ENCODE peak calls at places on chromosome 18, in five cellular contexts. One of them, this sample, is unnamed.

GRCh38 chr18:37419272-37419671 is 146.3 kb downstream of the CELF4 start:
- DNase-seq in GM12878: no peak
- DNase-seq in K562: no peak
- DNase-seq in HepG2: no peak
- DNase-seq in H1: no peak
- DNase-seq in this sample: no peak

GRCh38 chr18:67010916-67011315 is 407.0 kb upstream of the CDH19 start:
- DNase-seq in GM12878: no peak
- DNase-seq in K562: no peak
- DNase-seq in HepG2: no peak
- DNase-seq in H1: no peak
- DNase-seq in this sample: peak

GRCh38 chr18:35041752-35042379 is 653 bp downstream of the MAPRE2 start:
- DNase-seq in GM12878: no peak
- DNase-seq in K562: peak
- DNase-seq in HepG2: no peak
- DNase-seq in H1: no peak
- DNase-seq in this sample: no peak

GRCh38 chr18:76992226-76993084 is 140.1 kb downstream of the MBP start:
- DNase-seq in GM12878: no peak
- DNase-seq in K562: no peak
- DNase-seq in HepG2: no peak
- DNase-seq in H1: no peak
- DNase-seq in this sample: no peak

GRCh38 chr18:23668731-23669130 is 6.0 kb upstream of the ANKRD29 start:
- DNase-seq in GM12878: no peak
- DNase-seq in K562: no peak
- DNase-seq in HepG2: no peak
- DNase-seq in H1: no peak
- DNase-seq in this sample: no peak

GRCh38 chr18:10121028-10121427 is 207.2 kb downstream of the VAPA start:
- DNase-seq in GM12878: no peak
- DNase-seq in K562: no peak
- DNase-seq in HepG2: no peak
- DNase-seq in H1: no peak
- DNase-seq in this sample: no peak

GRCh38 chr18:77124452-77124922 is 8.1 kb downstream of the MBP start:
- DNase-seq in GM12878: peak
- DNase-seq in K562: no peak
- DNase-seq in HepG2: no peak
- DNase-seq in H1: no peak
- DNase-seq in this sample: no peak

GRCh38 chr18:12308386-12309100 is 502 bp downstream of the TUBB6 start:
- DNase-seq in GM12878: no peak
- DNase-seq in K562: peak
- DNase-seq in HepG2: peak
- DNase-seq in H1: no peak
- DNase-seq in this sample: peak

GRCh38 chr18:50622865-50623393 is 63.0 kb downstream of the MAPK4 start:
- DNase-seq in GM12878: no peak
- DNase-seq in K562: no peak
- DNase-seq in HepG2: no peak
- DNase-seq in H1: no peak
- DNase-seq in this sample: no peak

GRCh38 chr18:35619468-35619867 is 37.9 kb downstream of the GALNT1 start:
- DNase-seq in GM12878: no peak
- DNase-seq in K562: no peak
- DNase-seq in HepG2: no peak
- DNase-seq in H1: no peak
- DNase-seq in this sample: no peak

GRCh38 chr18:71020342-71021096 is 731.7 kb downstream of the SOCS6 start:
- DNase-seq in GM12878: no peak
- DNase-seq in K562: no peak
- DNase-seq in HepG2: no peak
- DNase-seq in H1: no peak
- DNase-seq in this sample: no peak

GRCh38 chr18:56702946-56703345 is 51.8 kb downstream of the WDR7 start:
- DNase-seq in GM12878: no peak
- DNase-seq in K562: peak
- DNase-seq in HepG2: peak
- DNase-seq in H1: no peak
- DNase-seq in this sample: peak

GRCh38 chr18:1805526-1805925 is 765.8 kb downstream of the METTL4 start:
- DNase-seq in GM12878: no peak
- DNase-seq in K562: no peak
- DNase-seq in HepG2: no peak
- DNase-seq in H1: no peak
- DNase-seq in this sample: no peak

GRCh38 chr18:57475903-57476302 is 40.7 kb downstream of the ONECUT2 start:
- DNase-seq in GM12878: no peak
- DNase-seq in K562: no peak
- DNase-seq in HepG2: no peak
- DNase-seq in H1: no peak
- DNase-seq in this sample: no peak

GRCh38 chr18:66640431-66640830 is 36.5 kb upstream of the CDH19 start:
- DNase-seq in GM12878: no peak
- DNase-seq in K562: no peak
- DNase-seq in HepG2: no peak
- DNase-seq in H1: no peak
- DNase-seq in this sample: no peak

GRCh38 chr18:13268746-13269285 is 50.3 kb downstream of the LDLRAD4 start:
- DNase-seq in GM12878: no peak
- DNase-seq in K562: no peak
- DNase-seq in HepG2: no peak
- DNase-seq in H1: no peak
- DNase-seq in this sample: no peak

GRCh38 chr18:2306641-2307040 is 264.7 kb downstream of the METTL4 start:
- DNase-seq in GM12878: no peak
- DNase-seq in K562: no peak
- DNase-seq in HepG2: no peak
- DNase-seq in H1: no peak
- DNase-seq in this sample: no peak

GRCh38 chr18:45951021-45951714 is 16.0 kb downstream of the EPG5 start:
- DNase-seq in GM12878: no peak
- DNase-seq in K562: no peak
- DNase-seq in HepG2: no peak
- DNase-seq in H1: no peak
- DNase-seq in this sample: peak

GRCh38 chr18:45958730-45959129 is 8.4 kb downstream of the EPG5 start:
- DNase-seq in GM12878: no peak
- DNase-seq in K562: no peak
- DNase-seq in HepG2: no peak
- DNase-seq in H1: no peak
- DNase-seq in this sample: no peak

GRCh38 chr18:45957100-45957499 is 10.0 kb downstream of the EPG5 start:
- DNase-seq in GM12878: no peak
- DNase-seq in K562: no peak
- DNase-seq in HepG2: no peak
- DNase-seq in H1: no peak
- DNase-seq in this sample: no peak

GRCh38 chr18:45958027-45958426 is 9.1 kb downstream of the EPG5 start:
- DNase-seq in GM12878: no peak
- DNase-seq in K562: no peak
- DNase-seq in HepG2: no peak
- DNase-seq in H1: no peak
- DNase-seq in this sample: no peak

DNA sequence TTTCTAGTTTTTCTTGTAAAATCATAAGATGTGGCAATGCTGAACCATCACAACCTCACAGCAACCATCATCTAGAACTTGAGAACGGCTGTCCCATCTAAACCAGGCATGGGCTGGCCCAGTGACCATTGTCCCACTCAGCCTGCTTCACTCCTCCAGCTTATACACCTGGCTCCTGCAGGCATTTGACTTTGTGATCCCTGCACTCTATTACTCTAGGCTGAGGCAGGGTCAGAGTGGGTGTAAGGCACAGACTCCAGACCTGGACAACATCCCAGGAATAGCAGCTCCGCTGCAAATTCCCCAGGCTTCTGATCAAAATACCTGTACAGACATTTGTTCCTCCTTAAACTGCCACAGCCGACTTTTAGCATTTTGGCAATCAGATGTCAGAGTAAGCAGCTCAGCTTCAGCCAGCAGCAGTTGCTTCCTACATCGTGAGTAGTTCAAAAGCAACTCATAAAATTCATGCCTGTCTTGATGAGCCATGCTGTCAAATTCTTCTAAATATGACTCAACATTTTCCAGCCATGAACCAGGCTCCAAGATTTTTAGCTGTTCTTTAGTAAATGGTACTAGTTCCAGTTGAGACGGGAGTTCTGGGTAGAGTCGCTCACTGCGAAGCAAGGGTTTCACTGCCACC is 12.9 kb downstream of the EPG5 start:
- DNase-seq in GM12878: no peak
- DNase-seq in K562: no peak
- DNase-seq in HepG2: no peak
- DNase-seq in H1: no peak
- DNase-seq in this sample: peak
- TF ChIP-seq HDAC2 in GM12878: no peak
- TF ChIP-seq HDAC2 in K562: no peak
- TF ChIP-seq HDAC2 in HepG2: no peak
- TF ChIP-seq HDAC2 in H1: no peak
- TF ChIP-seq HDAC2 in this sample: no peak

GRCh38 chr18:48538531-48539405 is at the start of gene CTIF:
- DNase-seq in GM12878: peak
- DNase-seq in K562: peak
- DNase-seq in HepG2: peak
- DNase-seq in H1: peak
- DNase-seq in this sample: peak

GRCh38 chr18:48540329-48541025 is 1.6 kb downstream of the CTIF start:
- DNase-seq in GM12878: no peak
- DNase-seq in K562: peak
- DNase-seq in HepG2: peak
- DNase-seq in H1: no peak
- DNase-seq in this sample: peak

GRCh38 chr18:48541026-48541746 is 2.4 kb downstream of the CTIF start:
- DNase-seq in GM12878: no peak
- DNase-seq in K562: peak
- DNase-seq in HepG2: no peak
- DNase-seq in H1: no peak
- DNase-seq in this sample: peak

GRCh38 chr18:48541747-48542108 is 2.9 kb downstream of the CTIF start:
- DNase-seq in GM12878: no peak
- DNase-seq in K562: no peak
- DNase-seq in HepG2: no peak
- DNase-seq in H1: no peak
- DNase-seq in this sample: no peak

DNA sequence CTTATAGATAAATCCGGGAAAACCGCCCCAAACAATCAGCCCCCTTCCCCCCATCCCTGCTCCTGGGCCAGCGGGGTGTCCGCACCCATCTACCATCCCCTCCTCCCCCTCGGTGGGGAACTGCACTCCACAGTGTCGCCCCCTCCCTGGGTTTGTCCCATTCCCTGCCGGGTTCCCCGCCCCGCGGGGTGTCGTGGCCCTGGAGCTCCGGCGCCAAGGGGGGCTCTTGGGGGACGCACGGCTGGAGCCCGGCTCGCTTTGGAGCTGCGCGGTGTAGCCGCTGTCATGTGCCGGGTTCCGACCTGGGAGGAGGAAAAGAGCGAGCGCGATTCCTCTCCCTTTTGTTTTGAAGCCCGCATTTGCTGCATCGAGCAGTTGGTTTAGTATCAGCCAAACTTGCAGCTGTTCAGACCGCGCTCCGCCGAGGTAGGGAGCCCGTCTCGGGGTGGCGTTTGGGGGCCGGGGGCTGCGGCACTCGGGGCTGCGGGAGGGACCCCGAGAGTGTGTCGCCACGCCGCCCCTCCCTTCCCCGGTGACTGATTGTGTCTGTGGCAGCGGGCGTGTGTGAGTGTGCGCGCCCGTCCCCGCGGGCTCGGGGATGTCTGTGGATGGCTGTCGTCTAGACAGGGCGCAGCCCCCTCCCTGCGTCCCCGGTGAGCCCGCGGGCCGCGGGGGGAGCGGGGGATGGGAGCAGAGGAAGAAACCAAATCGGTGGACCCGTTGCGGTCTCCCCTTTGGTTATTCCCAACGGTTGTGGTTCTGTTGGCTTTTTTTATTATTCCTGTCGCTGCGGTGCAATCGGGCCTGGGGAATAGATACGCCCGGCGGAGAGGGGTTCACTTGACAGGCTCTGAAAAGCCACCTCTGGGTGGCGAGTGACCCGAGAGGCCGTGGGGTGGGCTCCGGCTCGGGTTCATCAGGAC is 836 bp downstream of the CTIF start:
- DNase-seq in GM12878: no peak
- DNase-seq in K562: peak
- DNase-seq in HepG2: no peak
- DNase-seq in H1: no peak
- DNase-seq in this sample: peak
- TF ChIP-seq USF2 in GM12878: no peak
- TF ChIP-seq USF2 in K562: no peak
- TF ChIP-seq USF2 in HepG2: no peak
- TF ChIP-seq USF2 in H1: no peak
- TF ChIP-seq USF2 in this sample: no peak

GRCh38 chr18:30766053-30766452 is 276.5 kb downstream of the DSC3 start:
- DNase-seq in GM12878: no peak
- DNase-seq in K562: no peak
- DNase-seq in HepG2: no peak
- DNase-seq in H1: no peak
- DNase-seq in this sample: no peak

GRCh38 chr18:30765247-30765646 is 277.3 kb downstream of the DSC3 start:
- DNase-seq in GM12878: no peak
- DNase-seq in K562: no peak
- DNase-seq in HepG2: no peak
- DNase-seq in H1: no peak
- DNase-seq in this sample: no peak

GRCh38 chr18:30763913-30764350 is 278.6 kb downstream of the DSC3 start:
- DNase-seq in GM12878: no peak
- DNase-seq in K562: no peak
- DNase-seq in HepG2: no peak
- DNase-seq in H1: peak
- DNase-seq in this sample: no peak
- TF ChIP-seq HDAC2 in GM12878: no peak
- TF ChIP-seq HDAC2 in K562: no peak
- TF ChIP-seq HDAC2 in HepG2: no peak
- TF ChIP-seq HDAC2 in H1: peak
- TF ChIP-seq HDAC2 in this sample: no peak

GRCh38 chr18:79479761-79480161 is 84.0 kb downstream of the NFATC1 start:
- DNase-seq in GM12878: no peak
- DNase-seq in K562: no peak
- DNase-seq in HepG2: no peak
- DNase-seq in H1: no peak
- DNase-seq in this sample: no peak
- TF ChIP-seq USF2 in GM12878: no peak
- TF ChIP-seq USF2 in K562: no peak
- TF ChIP-seq USF2 in HepG2: no peak
- TF ChIP-seq USF2 in H1: no peak
- TF ChIP-seq USF2 in this sample: no peak

GRCh38 chr18:28366667-28367066 is 189.7 kb upstream of the CDH2 start:
- DNase-seq in GM12878: no peak
- DNase-seq in K562: no peak
- DNase-seq in HepG2: no peak
- DNase-seq in H1: no peak
- DNase-seq in this sample: no peak
- TF ChIP-seq HDAC2 in GM12878: no peak
- TF ChIP-seq HDAC2 in K562: no peak
- TF ChIP-seq HDAC2 in HepG2: no peak
- TF ChIP-seq HDAC2 in H1: no peak
- TF ChIP-seq HDAC2 in this sample: no peak

This sample was measured in A549.